ENCODE peak calls at places on chromosomes 12 and 14, in six cellular contexts. H is EL; D is posterior cingulate gyrus; E is LoVo; F is stimulated activated CD4-positive, alpha-beta T cell treated with anti-CD3 and anti-CD28 coated beads, Interleukin-12 subunit alpha, Interleukin-12 subunit beta, amount 100 ng/mL, for 4 hours; B is globus pallidus. X is an unnamed sample.

GRCh38 chr14:32020882-32021281 is 56.2 kb upstream of the ARHGAP5 start:
- DNase-seq in E (no peak), B (no peak), F (no peak), D (no peak), H (no peak), X (no peak)

GRCh38 chr14:78197088-78197487 is 26.9 kb downstream of the NRXN3 start:
- DNase-seq in F (no peak), B (no peak), D (no peak), H (no peak), E (no peak), X (no peak)

GRCh38 chr14:100610511-100611217 is 23.4 kb upstream of the BEGAIN start:
- DNase-seq in F (no peak), E (peak), B (no peak), H (peak), D (peak), X (no peak)

GRCh38 chr12:42705863-42706262 is 116.3 kb upstream of the PRICKLE1 start:
- DNase-seq in H (peak), B (peak), D (no peak), E (no peak), F (no peak), X (no peak)

GRCh38 chr14:24639905-24640304 is 5.9 kb upstream of the GZMB start:
- DNase-seq in E (no peak), F (no peak), B (no peak), H (no peak), D (no peak), X (no peak)

GRCh38 chr12:27555316-27555715 is 31.3 kb downstream of the PPFIBP1 start:
- DNase-seq in F (no peak), E (no peak), D (no peak), H (no peak), B (no peak), X (no peak)

GRCh38 chr14:92366237-92366636 is 43.3 kb downstream of the SLC24A4 start:
- DNase-seq in H (no peak), E (no peak), D (no peak), B (no peak), F (no peak), X (no peak)

GRCh38 chr12:125549836-125550235 is 484.6 kb downstream of the AACS start:
- DNase-seq in B (no peak), F (no peak), D (no peak), E (no peak), H (no peak), X (no peak)

GRCh38 chr14:23123419-23123818 is 4.4 kb upstream of the CEBPE start:
- DNase-seq in H (no peak), E (peak), B (no peak), D (peak), F (no peak), X (no peak)

GRCh38 chr14:69281450-69282169 is 21.7 kb downstream of the GALNT16 start:
- DNase-seq in F (no peak), E (no peak), B (no peak), H (peak), D (no peak), X (no peak)

GRCh38 chr12:66600805-66601392 is 78.0 kb downstream of the GRIP1 start:
- DNase-seq in H (no peak), F (no peak), E (no peak), B (no peak), D (no peak), X (no peak)

X was measured in SIG-M5.